ENCODE peak calls at places on chromosomes 6 and 20, in four cellular contexts. N is NCI-H1417 treated with DMSO at 0.1 percent for 48 hours, X is endodermal cell, I is tibial artery. A is an unnamed sample.

GRCh38 chr20:47691632-47692031 is 93.6 kb downstream of the SULF2 start:
- DNase-seq in N (no peak), X (no peak), I (no peak), A (no peak)

GRCh38 chr20:35887393-35888064 is 66.8 kb downstream of the SCAND1 start:
- DNase-seq in N (no peak), X (no peak), I (no peak), A (no peak)

GRCh38 chr6:26128013-26128771 is 41.0 kb downstream of the HFE start:
- DNase-seq in N (no peak), X (no peak), I (no peak), A (no peak)

GRCh38 chr6:41787219-41787917 is at the start of gene TOMM6:
- DNase-seq in N (peak), X (peak), I (peak), A (peak)

GRCh38 chr6:132673376-132674094 is 14.6 kb upstream of the TAAR1 start:
- DNase-seq in N (no peak), X (no peak), I (no peak), A (no peak)

GRCh38 chr6:131660195-131660594 is 23.1 kb downstream of the ENPP3 start:
- DNase-seq in N (no peak), X (no peak), I (no peak), A (no peak)

GRCh38 chr20:60088236-60088635 is 130.0 kb downstream of the CDH26 start:
- DNase-seq in N (no peak), X (no peak), I (no peak), A (no peak)

GRCh38 chr20:63625771-63626423 is 1.0 kb downstream of the GMEB2 start:
- DNase-seq in N (no peak), X (peak), I (peak), A (no peak)

GRCh38 chr20:52724586-52724985 is 247.6 kb upstream of the TSHZ2 start:
- DNase-seq in N (no peak), X (no peak), I (no peak), A (no peak)

GRCh38 chr6:170405311-170405975 is 98.9 kb downstream of the FAM120B start:
- DNase-seq in N (no peak), X (no peak), I (no peak), A (no peak)

GRCh38 chr6:52552278-52552643 is 24.6 kb downstream of the TRAM2 start:
- DNase-seq in N (no peak), X (no peak), I (no peak), A (no peak)

GRCh38 chr6:75747985-75748742 is 875 bp upstream of the MYO6 start:
- DNase-seq in N (no peak), X (no peak), I (no peak), A (no peak)

GRCh38 chr6:11207199-11207968 is 25.1 kb downstream of the NEDD9 start:
- DNase-seq in N (no peak), X (peak), I (no peak), A (no peak)

GRCh38 chr6:169533656-169534421 is 168.0 kb downstream of the WDR27 start:
- DNase-seq in N (no peak), X (no peak), I (no peak), A (no peak)

GRCh38 chr20:38167851-38168760 is 3.0 kb upstream of the TGM2 start:
- DNase-seq in N (no peak), X (peak), I (peak), A (no peak)

GRCh38 chr20:24160563-24161355 is 172.2 kb upstream of the GGTLC1 start:
- DNase-seq in N (no peak), X (peak), I (peak), A (no peak)

GRCh38 chr20:50471231-50471630 is 39.0 kb upstream of the PTPN1 start:
- DNase-seq in N (no peak), X (no peak), I (no peak), A (no peak)

GRCh38 chr20:57458400-57459160 is 66.4 kb downstream of the CTCFL start:
- DNase-seq in N (no peak), X (no peak), I (peak), A (no peak)

GRCh38 chr6:50333696-50334095 is 284.0 kb upstream of the DEFB112 start:
- DNase-seq in N (no peak), X (no peak), I (no peak), A (no peak)

GRCh38 chr6:113879186-113880096 is 22.3 kb downstream of the MARCKS start:
- DNase-seq in N (peak), X (peak), I (no peak), A (no peak)

GRCh38 chr20:59221049-59221748 is 57.6 kb downstream of the ZNF831 start:
- DNase-seq in N (no peak), X (peak), I (no peak), A (no peak)

GRCh38 chr20:10843161-10843711 is 169.4 kb upstream of the JAG1 start:
- DNase-seq in N (no peak), X (no peak), I (no peak), A (no peak)

GRCh38 chr6:1614448-1614766 is 4.7 kb downstream of the FOXC1 start:
- DNase-seq in N (no peak), X (peak), I (no peak), A (no peak)

GRCh38 chr6:81756690-81757089 is 4.2 kb upstream of the TENT5A start:
- DNase-seq in N (no peak), X (no peak), I (no peak), A (no peak)

GRCh38 chr20:44070139-44070900 is 116.7 kb downstream of the JPH2 start:
- DNase-seq in N (no peak), X (peak), I (no peak), A (no peak)

GRCh38 chr6:166955121-166955864 is 1.1 kb downstream of the RNASET2 start:
- DNase-seq in N (no peak), X (peak), I (no peak), A (no peak)

GRCh38 chr6:96862560-96862959 is 25.3 kb upstream of the GPR63 start:
- DNase-seq in N (no peak), X (no peak), I (no peak), A (no peak)

GRCh38 chr20:55471052-55472006 is 534.0 kb downstream of the CBLN4 start:
- DNase-seq in N (no peak), X (no peak), I (no peak), A (no peak)

GRCh38 chr20:64151634-64152530 is 12.4 kb upstream of the MYT1 start:
- DNase-seq in N (no peak), X (no peak), I (no peak), A (no peak)

A was measured in type B pancreatic cell.